ENCODE peak calls at places on chromosome 17, in five cellular contexts. C, K, U, J and V are unnamed samples.

GRCh38 chr17:29179232-29180036 is 764 bp downstream of the MYO18A start:
- DNase-seq in K (no peak), J (peak; percentile 89), U (no peak), C (peak; percentile 91), V (no peak)

GRCh38 chr17:79036609-79037008 is 12.6 kb downstream of the C1QTNF1 start:
- DNase-seq in J (no peak), C (no peak), K (no peak), U (no peak), V (no peak)

GRCh38 chr17:56499799-56500388 is 93.6 kb upstream of the NOG start:
- DNase-seq in C (no peak), K (peak; percentile 31), J (peak; percentile 24), U (peak; percentile 6), V (no peak)

GRCh38 chr17:40602445-40603443 is 37.5 kb upstream of the CCR7 start:
- DNase-seq in C (no peak), J (no peak), K (no peak), U (no peak), V (peak; percentile 84)

GRCh38 chr17:76909971-76910760 is 42.0 kb downstream of the MGAT5B start:
- DNase-seq in K (peak; percentile 55), U (peak; percentile 49), C (peak; percentile 91), J (peak; percentile 32), V (no peak)

GRCh38 chr17:6666077-6666521 is 14.5 kb downstream of the C17orf100 start:
- DNase-seq in K (peak; percentile 83), U (peak; percentile 66), C (peak; percentile 72), J (peak; percentile 78), V (no peak)

GRCh38 chr17:56891751-56892150 is 22.1 kb downstream of the TRIM25 start:
- DNase-seq in C (peak; percentile 90), K (peak; percentile 46), J (no peak), U (no peak), V (no peak)

GRCh38 chr17:76536511-76537287 is 810 bp downstream of the CYGB start:
- DNase-seq in K (no peak), J (no peak), C (no peak), U (no peak), V (no peak)

GRCh38 chr17:4934173-4934979 is 2.3 kb downstream of the GP1BA start:
- DNase-seq in J (peak; percentile 46), U (no peak), C (no peak), K (no peak), V (no peak)

GRCh38 chr17:50278526-50279180 is 4.4 kb downstream of the TMEM92 start:
- DNase-seq in K (no peak), U (no peak), C (no peak), J (no peak), V (no peak)

GRCh38 chr17:14359251-14359939 is 58.5 kb downstream of the HS3ST3B1 start:
- DNase-seq in J (peak; percentile 52), K (no peak), C (no peak), U (no peak), V (peak; percentile 26)

GRCh38 chr17:1693339-1693738 is 8.7 kb upstream of the PRPF8 start:
- DNase-seq in C (no peak), J (no peak), K (no peak), U (no peak), V (no peak)

GRCh38 chr17:21200590-21201301 is 13.2 kb downstream of the TMEM11 start:
- DNase-seq in U (no peak), K (no peak), C (no peak), J (no peak), V (no peak)

GRCh38 chr17:65371702-65372101 is 189.7 kb downstream of the AXIN2 start:
- DNase-seq in K (no peak), J (no peak), U (no peak), C (no peak), V (no peak)

GRCh38 chr17:39960406-39961053 is 2.3 kb upstream of the GSDMA start:
- DNase-seq in J (peak; percentile 72), K (no peak), U (no peak), C (no peak), V (no peak)

GRCh38 chr17:79630821-79631639 is 20.2 kb upstream of the RBFOX3 start:
- DNase-seq in U (no peak), J (no peak), K (peak; percentile 5), C (peak; percentile 33), V (no peak)

GRCh38 chr17:38919316-38920078 is 5.9 kb upstream of the LASP1NB start:
- DNase-seq in C (no peak), J (no peak), K (no peak), U (no peak), V (no peak)

GRCh38 chr17:58310511-58311428 is 17.8 kb downstream of the TSPOAP1 start:
- DNase-seq in K (no peak), J (no peak), C (peak; percentile 44), U (no peak), V (no peak)

GRCh38 chr17:63929860-63930766 is 2.0 kb downstream of the CD79B start:
- DNase-seq in K (no peak), C (peak; percentile 51), U (no peak), J (no peak), V (no peak)

GRCh38 chr17:73639926-73640325 is 4.3 kb downstream of the SDK2 start:
- DNase-seq in C (no peak), J (peak; percentile 33), U (no peak), K (no peak), V (no peak)

GRCh38 chr17:73194514-73195222 is 1.8 kb downstream of the COG1 start:
- DNase-seq in J (no peak), C (no peak), U (no peak), K (no peak), V (no peak)

GRCh38 chr17:78708510-78708973 is 73.5 kb downstream of the CYTH1 start:
- DNase-seq in K (peak; percentile 83), C (peak; percentile 72), J (peak; percentile 85), U (peak; percentile 63), V (no peak)

GRCh38 chr17:8820311-8821010 is 21.3 kb upstream of the MFSD6L start:
- DNase-seq in J (no peak), C (peak; percentile 29), U (no peak), K (no peak), V (no peak)

GRCh38 chr17:63113167-63113566 is 147.1 kb downstream of the TANC2 start:
- DNase-seq in J (peak; percentile 19), U (no peak), K (no peak), C (no peak), V (no peak)

GRCh38 chr17:75846701-75847594 is 2.7 kb upstream of the UNC13D start:
- DNase-seq in C (no peak), U (no peak), J (peak; percentile 95), K (no peak), V (no peak)

GRCh38 chr17:44581868-44582267 is 24.6 kb downstream of the FZD2 start:
- DNase-seq in U (no peak), J (no peak), C (no peak), K (peak; percentile 37), V (no peak)

GRCh38 chr17:45852535-45853297 is 8.0 kb downstream of the SPPL2C start:
- DNase-seq in K (peak; percentile 73), J (peak; percentile 62), C (peak; percentile 86), U (peak; percentile 28), V (no peak)

GRCh38 chr17:30344283-30345088 is 10.6 kb upstream of the TMIGD1 start:
- DNase-seq in U (no peak), K (no peak), C (no peak), J (peak; percentile 96), V (no peak)

DNA sequence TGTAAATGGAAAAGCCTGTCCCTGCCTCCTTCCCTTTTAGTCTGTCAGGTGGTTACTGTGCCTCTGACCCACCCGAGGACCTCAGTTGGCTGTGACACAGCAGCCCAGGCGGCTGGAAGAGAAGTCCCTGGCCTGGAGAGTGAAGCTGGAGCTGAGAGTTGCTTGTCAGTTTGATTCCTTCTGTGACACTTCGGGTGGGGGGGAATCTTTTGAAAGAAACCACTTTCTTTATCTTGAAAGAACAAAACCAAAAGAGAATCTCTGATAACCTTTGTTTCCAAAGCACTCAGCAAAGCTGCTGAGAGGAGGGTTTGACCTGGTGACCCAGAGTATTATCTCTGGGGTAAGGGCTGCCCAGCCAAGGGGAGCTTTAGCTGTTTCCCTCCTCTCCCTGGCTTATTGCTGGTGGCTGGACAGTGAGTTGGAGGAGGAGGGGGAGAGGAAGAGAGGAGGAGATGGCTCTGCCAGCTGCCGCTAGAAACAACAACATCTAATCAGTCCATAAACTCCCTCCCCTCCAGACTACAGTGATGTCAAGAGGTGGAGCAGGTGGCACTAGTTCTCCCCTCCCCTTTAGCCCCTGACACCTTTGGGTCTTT is 34.0 kb downstream of the YPEL2 start:
- DNase-seq in U (no peak), K (no peak), J (peak; percentile 52), C (no peak), V (no peak)
- TF ChIP-seq SUZ12 in U (no peak), K (no peak), J (no peak), C (no peak), V (no peak)

GRCh38 chr17:82238562-82239201 is 9.8 kb downstream of the SLC16A3 start:
- DNase-seq in K (no peak), J (no peak), C (no peak), U (no peak), V (no peak)

GRCh38 chr17:82236142-82236971 is 7.5 kb downstream of the SLC16A3 start:
- DNase-seq in C (peak; percentile 91), K (peak; percentile 80), U (no peak), J (peak; percentile 92), V (no peak)

GRCh38 chr17:82237746-82238561 is 9.1 kb downstream of the SLC16A3 start:
- DNase-seq in U (no peak), J (no peak), C (no peak), K (no peak), V (no peak)

GRCh38 chr17:82235775-82236141 is 6.9 kb downstream of the SLC16A3 start:
- DNase-seq in U (no peak), K (no peak), J (no peak), C (no peak), V (no peak)

GRCh38 chr17:82237083-82237745 is 8.4 kb downstream of the SLC16A3 start:
- DNase-seq in J (no peak), C (peak; percentile 57), U (no peak), K (no peak), V (no peak)
- TF ChIP-seq SUZ12 in J (no peak), C (no peak), U (no peak), K (no peak), V (no peak)

GRCh38 chr17:83076930-83077329 is 2.5 kb upstream of the METRNL start:
- DNase-seq in U (no peak), J (no peak), K (no peak), C (no peak), V (no peak)
- TF ChIP-seq SUZ12 in U (no peak), J (no peak), K (no peak), C (no peak), V (no peak)

GRCh38 chr17:36610472-36610871 is 9.1 kb downstream of the MRM1 start:
- DNase-seq in U (no peak), C (no peak), J (no peak), K (no peak), V (no peak)
- TF ChIP-seq SUZ12 in U (no peak), C (no peak), J (no peak), K (no peak), V (no peak)

GRCh38 chr17:19948100-19948943 is 29.3 kb downstream of the AKAP10 start:
- DNase-seq in J (no peak), C (no peak), K (no peak), U (no peak), V (no peak)
- TF ChIP-seq SUZ12 in J (no peak), C (no peak), K (no peak), U (no peak), V (no peak)